ENCODE peak calls at places on chromosomes 2 and 18, in four cellular contexts. L is cardiac muscle cell, A is stomach, R is Peyer's patch. B is an unnamed sample.

GRCh38 chr2:42385225-42385624 is 24.2 kb upstream of the COX7A2L start:
- DNase-seq in L (peak), A (no peak), R (no peak), B (no peak)

GRCh38 chr2:134193774-134194173 is 60.1 kb upstream of the MGAT5 start:
- DNase-seq in L (no peak), R (no peak), A (no peak), B (no peak)

GRCh38 chr18:75340206-75340605 is 87.3 kb downstream of the SMIM21 start:
- DNase-seq in L (no peak), A (no peak), R (no peak), B (no peak)

GRCh38 chr18:7169601-7170000 is 52.0 kb upstream of the LAMA1 start:
- DNase-seq in R (no peak), L (no peak), A (no peak), B (no peak)

GRCh38 chr2:209425082-209426071 is 1.5 kb downstream of the MAP2 start:
- DNase-seq in A (no peak), L (peak), R (no peak), B (no peak)

GRCh38 chr18:6807504-6808257 is 78.2 kb downstream of the ARHGAP28 start:
- DNase-seq in L (no peak), R (no peak), A (no peak), B (no peak)

GRCh38 chr2:201831469-201831868 is 25.1 kb downstream of the CDK15 start:
- DNase-seq in L (no peak), A (no peak), R (no peak), B (no peak)

GRCh38 chr2:8238521-8239230 is 443.2 kb upstream of the ID2 start:
- DNase-seq in L (no peak), A (no peak), R (no peak), B (no peak)

GRCh38 chr2:74441111-74441689 is 537 bp downstream of the RTKN start:
- DNase-seq in A (no peak), L (no peak), R (no peak), B (no peak)

GRCh38 chr2:147910990-147911473 is 66.2 kb downstream of the ACVR2A start:
- DNase-seq in L (peak), A (no peak), R (no peak), B (no peak)

GRCh38 chr2:172426635-172427255 is 641 bp upstream of the ITGA6 start:
- DNase-seq in R (no peak), L (no peak), A (no peak), B (no peak)

GRCh38 chr2:130264046-130264445 is 65.8 kb upstream of the TUBA3E start:
- DNase-seq in A (no peak), L (no peak), R (no peak), B (peak)

GRCh38 chr2:106642679-106643078 is 155.5 kb downstream of the CD8B2 start:
- DNase-seq in L (peak), A (no peak), R (no peak), B (no peak)

GRCh38 chr2:102065675-102066252 is 74.0 kb downstream of the IL1R2 start:
- DNase-seq in L (peak), A (peak), R (no peak), B (peak)

GRCh38 chr18:79611040-79611681 is 68.4 kb upstream of the CTDP1 start:
- DNase-seq in L (peak), A (no peak), R (no peak), B (peak)

GRCh38 chr2:5727242-5727641 is 35.1 kb downstream of the SOX11 start:
- DNase-seq in L (no peak), R (no peak), A (no peak), B (no peak)

GRCh38 chr2:8684885-8685696 is 3.2 kb downstream of the ID2 start:
- DNase-seq in L (peak), A (peak), R (peak), B (peak)

GRCh38 chr2:186590538-186591441 is 934 bp downstream of the ITGAV start:
- DNase-seq in A (no peak), R (peak), L (peak), B (no peak)

GRCh38 chr18:66168834-66169233 is 418.0 kb downstream of the CDH7 start:
- DNase-seq in A (no peak), L (no peak), R (no peak), B (no peak)

GRCh38 chr18:11391636-11392035 is 217.8 kb upstream of the SLC35G4 start:
- DNase-seq in A (no peak), R (no peak), L (no peak), B (no peak)

GRCh38 chr2:9950521-9951271 is 797 bp upstream of the GRHL1 start:
- DNase-seq in A (peak), R (peak), L (peak), B (peak)

GRCh38 chr18:374735-375168 is 106.9 kb upstream of the THOC1 start:
- DNase-seq in A (no peak), L (peak), R (no peak), B (no peak)

GRCh38 chr2:161273038-161273760 is 35.0 kb upstream of the PSMD14 start:
- DNase-seq in L (peak), R (no peak), A (no peak), B (no peak)

GRCh38 chr2:41313082-41313481 is 734.7 kb upstream of the PKDCC start:
- DNase-seq in L (no peak), R (no peak), A (no peak), B (no peak)

DNA sequence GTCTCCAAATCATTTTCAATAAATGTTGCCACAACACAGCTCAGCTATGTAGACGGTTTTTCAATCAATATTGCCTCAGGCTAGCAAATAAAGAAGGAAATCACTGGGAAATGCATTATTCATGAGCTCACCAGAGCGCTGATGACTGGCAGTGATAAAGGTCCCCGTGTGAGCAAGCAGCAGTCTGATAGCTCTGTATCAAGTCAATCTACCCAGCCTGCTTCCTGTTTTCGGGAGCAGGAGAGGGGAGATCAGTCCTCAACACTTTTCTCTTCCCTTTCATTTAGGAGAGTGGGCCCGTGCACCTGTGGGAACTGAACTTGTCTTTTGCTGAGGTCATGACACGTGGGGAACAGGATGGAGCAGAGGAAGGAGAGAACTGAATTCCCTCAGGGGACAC is 253.9 kb upstream of the SIX2 start:
- DNase-seq in A (no peak), L (no peak), R (no peak), B (no peak)
- H3K27ac ChIP-seq in A (no peak), L (no peak), R (no peak), B (no peak)

GRCh38 chr2:45871025-45871424 is 219.6 kb downstream of the PRKCE start:
- DNase-seq in R (no peak), A (no peak), L (no peak), B (no peak)

GRCh38 chr2:45874324-45874723 is 222.8 kb downstream of the PRKCE start:
- DNase-seq in L (peak), R (no peak), A (peak), B (no peak)

GRCh38 chr2:45869165-45869501 is 217.7 kb downstream of the PRKCE start:
- DNase-seq in R (no peak), A (no peak), L (peak), B (no peak)

GRCh38 chr2:45871541-45871940 is 220.1 kb downstream of the PRKCE start:
- DNase-seq in L (no peak), R (no peak), A (no peak), B (no peak)

DNA sequence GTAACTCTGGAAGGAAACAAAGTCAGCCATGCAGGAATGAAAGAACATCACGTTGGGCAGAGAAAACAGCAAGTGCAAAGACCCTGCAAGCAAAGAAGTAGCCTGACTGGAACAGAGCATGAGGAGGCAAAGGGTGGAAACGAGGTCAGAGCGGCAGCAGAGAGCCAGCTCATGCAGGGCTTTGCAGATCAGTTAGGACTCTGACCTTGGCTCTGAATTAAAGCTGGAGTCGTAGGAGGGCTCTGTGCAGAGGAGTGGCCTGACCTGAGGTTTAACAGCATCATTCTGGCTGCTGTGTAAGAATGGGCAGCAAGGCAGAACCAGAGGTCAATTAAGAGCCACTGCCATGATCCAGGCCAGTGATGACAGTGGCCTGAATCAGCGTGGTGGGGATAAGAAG is 220.7 kb downstream of the PRKCE start:
- DNase-seq in L (peak), R (no peak), A (no peak), B (no peak)
- H3K27ac ChIP-seq in L (no peak), R (no peak), A (no peak), B (no peak)

DNA sequence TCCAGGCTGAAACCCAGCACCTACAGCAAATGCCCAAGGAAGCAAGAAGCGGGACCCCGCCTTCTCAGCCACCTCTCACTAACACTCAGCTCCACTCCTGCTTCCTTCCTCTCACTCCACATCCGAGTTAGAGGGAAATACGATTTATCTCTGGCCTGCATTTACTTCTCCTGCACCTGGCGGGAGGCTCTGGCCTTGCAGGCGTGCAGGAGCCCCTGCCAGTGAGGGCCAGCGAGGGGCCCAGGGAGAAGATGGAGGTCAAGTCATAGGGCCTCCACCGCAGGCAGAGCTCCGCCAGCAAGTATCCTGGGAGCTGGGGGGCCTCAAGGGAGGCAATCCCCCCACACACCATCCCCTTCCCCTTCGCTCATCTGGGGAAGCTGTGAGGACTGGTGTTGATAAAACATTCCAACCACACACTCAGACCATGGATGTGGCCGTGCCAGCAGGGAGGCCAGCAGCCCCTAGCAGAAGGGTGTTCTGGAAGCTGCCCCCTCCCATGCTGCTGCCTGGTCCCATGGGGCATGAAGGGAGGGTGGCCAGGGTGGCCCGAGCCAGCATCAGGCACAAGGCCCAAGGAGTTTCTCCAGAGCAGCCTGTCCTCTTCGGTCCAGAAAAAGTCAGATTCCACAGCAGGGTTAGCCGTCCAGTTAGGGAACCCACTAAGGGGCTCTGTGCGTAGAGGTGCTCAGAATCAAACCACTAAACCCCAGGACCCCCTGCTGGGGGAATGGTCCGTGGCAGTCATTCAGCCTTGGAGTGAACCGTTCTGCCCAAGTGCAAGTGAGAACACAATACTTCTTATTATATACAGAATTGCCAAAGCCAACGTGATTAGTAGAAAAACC is 91.2 kb downstream of the HDAC4 start:
- DNase-seq in R (no peak), A (peak), L (no peak), B (peak)
- H3K27ac ChIP-seq in R (peak), A (no peak), L (peak), B (peak)

GRCh38 chr2:167988296-167988695 is 259.1 kb downstream of the STK39 start:
- DNase-seq in A (no peak), R (no peak), L (no peak), B (no peak)

GRCh38 chr2:167992258-167992657 is 255.1 kb downstream of the STK39 start:
- DNase-seq in A (no peak), R (no peak), L (no peak), B (no peak)

GRCh38 chr2:167990062-167990461 is 257.3 kb downstream of the STK39 start:
- DNase-seq in A (no peak), L (no peak), R (no peak), B (no peak)

GRCh38 chr2:167986223-167986622 is 261.2 kb downstream of the STK39 start:
- DNase-seq in R (no peak), A (no peak), L (no peak), B (no peak)

GRCh38 chr2:167987558-167987957 is 259.8 kb downstream of the STK39 start:
- DNase-seq in L (no peak), R (no peak), A (no peak), B (no peak)
- H3K27ac ChIP-seq in L (no peak), R (no peak), A (no peak), B (no peak)

GRCh38 chr2:164836907-164837306 is 4.7 kb downstream of the COBLL1 start:
- DNase-seq in L (no peak), A (no peak), R (no peak), B (no peak)
- H3K27ac ChIP-seq in L (no peak), A (no peak), R (no peak), B (no peak)

DNA sequence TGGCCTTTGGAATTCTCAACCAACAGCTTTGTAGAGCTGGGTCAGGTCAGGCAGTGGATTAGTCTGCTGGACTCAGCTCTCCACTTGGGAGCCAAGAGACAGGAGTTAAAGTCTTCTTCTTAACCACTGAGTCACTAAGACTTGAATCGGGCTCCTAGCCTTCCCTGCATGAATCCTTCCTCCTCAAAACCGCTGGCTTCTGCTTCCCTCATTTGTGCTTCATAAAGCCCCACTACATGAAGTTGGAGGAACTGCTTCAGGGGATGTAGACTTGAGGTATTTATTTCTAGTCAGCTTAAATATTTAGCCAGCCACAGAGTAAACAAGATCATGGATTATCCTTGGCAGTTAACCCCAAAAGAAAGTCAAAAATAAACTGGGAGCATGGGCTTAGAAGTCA is 536.3 kb upstream of the TNP1 start:
- DNase-seq in L (no peak), A (no peak), R (no peak), B (no peak)
- H3K27ac ChIP-seq in L (no peak), A (peak), R (peak), B (no peak)

GRCh38 chr2:38922389-38922788 is 32.7 kb downstream of the ARHGEF33 start:
- DNase-seq in R (no peak), L (no peak), A (no peak), B (no peak)
- H3K27ac ChIP-seq in R (no peak), L (no peak), A (no peak), B (no peak)

GRCh38 chr2:212908031-212908430 is 243.4 kb downstream of the IKZF2 start:
- DNase-seq in R (no peak), L (no peak), A (no peak), B (no peak)

GRCh38 chr2:212906620-212907019 is 244.8 kb downstream of the IKZF2 start:
- DNase-seq in R (no peak), L (no peak), A (no peak), B (no peak)

GRCh38 chr2:212903413-212903812 is 248.0 kb downstream of the IKZF2 start:
- DNase-seq in L (no peak), R (no peak), A (no peak), B (no peak)

GRCh38 chr2:212904646-212905045 is 246.8 kb downstream of the IKZF2 start:
- DNase-seq in A (no peak), L (no peak), R (no peak), B (no peak)

GRCh38 chr2:212905640-212906201 is 245.7 kb downstream of the IKZF2 start:
- DNase-seq in R (no peak), L (peak), A (no peak), B (no peak)
- H3K27ac ChIP-seq in R (no peak), L (no peak), A (peak), B (no peak)

B was measured in upper lobe of right lung.